ENCODE peak calls at places on chromosomes 6 and 20, in eight cellular contexts. K, O, D, Y, M, E, H and V are unnamed samples.

GRCh38 chr6:38146021-38146657 is 326.6 kb downstream of the ZFAND3 start:
- DNase-seq in K (no peak), O (peak), D (no peak), Y (no peak), M (no peak), E (no peak), H (no peak), V (no peak)

GRCh38 chr6:20866038-20866437 is 331.8 kb downstream of the CDKAL1 start:
- DNase-seq in K (no peak), O (no peak), D (no peak), Y (no peak), M (no peak), E (no peak), H (no peak), V (no peak)

GRCh38 chr20:54208492-54209044 is 681 bp downstream of the PFDN4 start:
- DNase-seq in K (no peak), O (peak), D (no peak), Y (peak), M (no peak), E (no peak), H (peak), V (no peak)

GRCh38 chr6:158909938-158910337 is 90.1 kb downstream of the RSPH3 start:
- DNase-seq in K (no peak), O (no peak), D (no peak), Y (no peak), M (no peak), E (no peak), H (no peak), V (no peak)

GRCh38 chr6:2101213-2101612 is 144.2 kb downstream of the GMDS start:
- DNase-seq in K (no peak), O (peak), D (no peak), Y (no peak), M (no peak), E (no peak), H (no peak), V (no peak)

GRCh38 chr6:24564081-24564480 is 69.3 kb downstream of the ALDH5A1 start:
- DNase-seq in K (no peak), O (no peak), D (no peak), Y (no peak), M (no peak), E (no peak), H (no peak), V (no peak)

GRCh38 chr20:33793011-33793931 is 17.9 kb upstream of the CHMP4B start:
- DNase-seq in K (no peak), O (peak), D (no peak), Y (no peak), M (no peak), E (no peak), H (peak), V (no peak)

GRCh38 chr20:32535316-32535952 is 49.7 kb downstream of the NOL4L start:
- DNase-seq in K (no peak), O (no peak), D (no peak), Y (no peak), M (peak), E (peak), H (no peak), V (no peak)